ENCODE peak calls at places on chromosome 20, in seven cellular contexts. One of them, this sample, is unnamed.

GRCh38 chr20:62618622-62619529 is 23.4 kb upstream of the SLCO4A1 start:
- DNase-seq in transverse colon: peak
- DNase-seq in GM12878: no peak
- DNase-seq in coronary artery: no peak
- DNase-seq in GM23338: peak
- DNase-seq in stomach: no peak
- DNase-seq in heart right ventricle: no peak
- DNase-seq in this sample: no peak

GRCh38 chr20:43096471-43096870 is 93.2 kb downstream of the PTPRT start:
- DNase-seq in heart right ventricle: no peak
- DNase-seq in stomach: no peak
- DNase-seq in GM23338: no peak
- DNase-seq in GM12878: no peak
- DNase-seq in transverse colon: no peak
- DNase-seq in coronary artery: no peak
- DNase-seq in this sample: no peak

GRCh38 chr20:54219751-54220426 is 12.0 kb downstream of the PFDN4 start:
- DNase-seq in transverse colon: no peak
- DNase-seq in GM12878: no peak
- DNase-seq in GM23338: peak
- DNase-seq in coronary artery: no peak
- DNase-seq in stomach: no peak
- DNase-seq in heart right ventricle: no peak
- DNase-seq in this sample: no peak

GRCh38 chr20:25318471-25319240 is 70.8 kb downstream of the PYGB start:
- DNase-seq in GM23338: no peak
- DNase-seq in transverse colon: no peak
- DNase-seq in stomach: peak
- DNase-seq in coronary artery: no peak
- DNase-seq in heart right ventricle: no peak
- DNase-seq in GM12878: peak
- DNase-seq in this sample: no peak

GRCh38 chr20:59940129-59940955 is at the start of the genes FAM217B and PPP1R3D:
- DNase-seq in coronary artery: peak
- DNase-seq in heart right ventricle: peak
- DNase-seq in stomach: peak
- DNase-seq in GM23338: peak
- DNase-seq in GM12878: peak
- DNase-seq in transverse colon: peak
- DNase-seq in this sample: peak

GRCh38 chr20:57795347-57795697 is 85.5 kb upstream of the PMEPA1 start:
- DNase-seq in coronary artery: no peak
- DNase-seq in transverse colon: no peak
- DNase-seq in GM12878: no peak
- DNase-seq in heart right ventricle: peak
- DNase-seq in stomach: no peak
- DNase-seq in GM23338: no peak
- DNase-seq in this sample: peak

GRCh38 chr20:38131588-38132121 is 33.4 kb downstream of the TGM2 start:
- DNase-seq in GM23338: no peak
- DNase-seq in stomach: no peak
- DNase-seq in transverse colon: no peak
- DNase-seq in GM12878: no peak
- DNase-seq in heart right ventricle: no peak
- DNase-seq in coronary artery: peak
- DNase-seq in this sample: no peak

GRCh38 chr20:19047040-19047950 is 165.1 kb upstream of the SLC24A3 start:
- DNase-seq in coronary artery: no peak
- DNase-seq in GM12878: no peak
- DNase-seq in transverse colon: peak
- DNase-seq in stomach: peak
- DNase-seq in GM23338: no peak
- DNase-seq in heart right ventricle: peak
- DNase-seq in this sample: no peak

GRCh38 chr20:18388860-18389259 is 78.0 kb downstream of the DZANK1 start:
- DNase-seq in stomach: no peak
- DNase-seq in GM23338: no peak
- DNase-seq in transverse colon: no peak
- DNase-seq in GM12878: no peak
- DNase-seq in heart right ventricle: no peak
- DNase-seq in coronary artery: no peak
- DNase-seq in this sample: peak

GRCh38 chr20:44208165-44208564 is 2.4 kb downstream of the OSER1 start:
- DNase-seq in coronary artery: no peak
- DNase-seq in stomach: no peak
- DNase-seq in GM12878: no peak
- DNase-seq in transverse colon: no peak
- DNase-seq in heart right ventricle: no peak
- DNase-seq in GM23338: no peak
- DNase-seq in this sample: no peak

GRCh38 chr20:24458441-24458840 is 11.0 kb upstream of the SYNDIG1 start:
- DNase-seq in heart right ventricle: no peak
- DNase-seq in GM23338: no peak
- DNase-seq in stomach: no peak
- DNase-seq in GM12878: no peak
- DNase-seq in coronary artery: no peak
- DNase-seq in transverse colon: no peak
- DNase-seq in this sample: no peak

GRCh38 chr20:47336013-47336754 is 20.3 kb downstream of the ZMYND8 start:
- DNase-seq in coronary artery: peak
- DNase-seq in heart right ventricle: peak
- DNase-seq in GM12878: no peak
- DNase-seq in GM23338: no peak
- DNase-seq in transverse colon: peak
- DNase-seq in stomach: no peak
- DNase-seq in this sample: peak

GRCh38 chr20:59387891-59388290 is 87.5 kb downstream of the EDN3 start:
- DNase-seq in transverse colon: no peak
- DNase-seq in GM12878: no peak
- DNase-seq in stomach: no peak
- DNase-seq in GM23338: no peak
- DNase-seq in heart right ventricle: no peak
- DNase-seq in coronary artery: no peak
- DNase-seq in this sample: no peak

GRCh38 chr20:32888636-32889035 is 29.9 kb downstream of the EFCAB8 start:
- DNase-seq in heart right ventricle: no peak
- DNase-seq in GM23338: no peak
- DNase-seq in coronary artery: no peak
- DNase-seq in stomach: no peak
- DNase-seq in transverse colon: no peak
- DNase-seq in GM12878: no peak
- DNase-seq in this sample: no peak

GRCh38 chr20:8242066-8242465 is 110.0 kb downstream of the PLCB1 start:
- DNase-seq in stomach: no peak
- DNase-seq in transverse colon: no peak
- DNase-seq in GM23338: no peak
- DNase-seq in coronary artery: no peak
- DNase-seq in heart right ventricle: no peak
- DNase-seq in GM12878: no peak
- DNase-seq in this sample: no peak

GRCh38 chr20:12966468-12967085 is 42.2 kb upstream of the SPTLC3 start:
- DNase-seq in coronary artery: no peak
- DNase-seq in heart right ventricle: no peak
- DNase-seq in transverse colon: no peak
- DNase-seq in GM12878: no peak
- DNase-seq in stomach: no peak
- DNase-seq in GM23338: peak
- DNase-seq in this sample: no peak

GRCh38 chr20:12969071-12969669 is 39.6 kb upstream of the SPTLC3 start:
- DNase-seq in heart right ventricle: no peak
- DNase-seq in stomach: no peak
- DNase-seq in GM23338: no peak
- DNase-seq in transverse colon: no peak
- DNase-seq in coronary artery: no peak
- DNase-seq in GM12878: no peak
- DNase-seq in this sample: no peak

GRCh38 chr20:12968472-12968871 is 40.3 kb upstream of the SPTLC3 start:
- DNase-seq in heart right ventricle: no peak
- DNase-seq in coronary artery: no peak
- DNase-seq in GM12878: no peak
- DNase-seq in transverse colon: no peak
- DNase-seq in GM23338: no peak
- DNase-seq in stomach: no peak
- DNase-seq in this sample: no peak

GRCh38 chr20:12967932-12968331 is 40.8 kb upstream of the SPTLC3 start:
- DNase-seq in GM12878: no peak
- DNase-seq in coronary artery: no peak
- DNase-seq in transverse colon: no peak
- DNase-seq in heart right ventricle: no peak
- DNase-seq in GM23338: no peak
- DNase-seq in stomach: no peak
- DNase-seq in this sample: no peak

DNA sequence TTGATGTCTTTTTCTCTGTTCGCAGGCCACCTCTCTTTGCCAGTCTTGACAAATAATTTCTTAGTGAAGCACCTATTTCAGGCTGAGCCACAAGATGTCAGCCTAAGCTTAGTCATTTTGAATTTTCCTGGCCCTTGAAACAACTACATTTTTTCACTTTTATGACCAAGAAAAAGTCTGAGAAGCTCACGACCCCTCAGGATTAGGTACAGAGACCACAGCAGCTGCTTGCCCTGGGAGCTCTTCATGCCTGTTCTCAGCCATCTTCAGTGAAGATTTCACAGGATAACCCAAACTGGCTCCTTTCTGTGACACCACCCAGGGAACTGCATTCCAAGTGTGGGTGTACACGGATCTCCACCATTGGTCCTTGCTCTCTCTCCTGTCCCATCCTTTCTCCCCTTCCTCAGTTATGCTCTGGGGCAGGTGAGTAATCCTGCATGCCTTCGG is 38.4 kb upstream of the SPTLC3 start:
- DNase-seq in stomach: no peak
- DNase-seq in GM12878: no peak
- DNase-seq in coronary artery: no peak
- DNase-seq in GM23338: peak
- DNase-seq in heart right ventricle: no peak
- DNase-seq in transverse colon: peak
- DNase-seq in this sample: peak
- TF ChIP-seq CTCF in stomach: peak
- TF ChIP-seq CTCF in GM12878: peak
- TF ChIP-seq CTCF in coronary artery: no peak
- TF ChIP-seq CTCF in GM23338: peak
- TF ChIP-seq CTCF in heart right ventricle: peak
- TF ChIP-seq CTCF in transverse colon: peak
- TF ChIP-seq CTCF in this sample: peak

GRCh38 chr20:9918360-9918759 is 79.5 kb upstream of the PAK5 start:
- DNase-seq in GM12878: no peak
- DNase-seq in coronary artery: no peak
- DNase-seq in transverse colon: no peak
- DNase-seq in stomach: no peak
- DNase-seq in heart right ventricle: no peak
- DNase-seq in GM23338: no peak
- DNase-seq in this sample: no peak
- H3K4me3 ChIP-seq in GM12878: peak
- H3K4me3 ChIP-seq in coronary artery: no peak
- H3K4me3 ChIP-seq in transverse colon: no peak
- H3K4me3 ChIP-seq in stomach: no peak
- H3K4me3 ChIP-seq in heart right ventricle: no peak
- H3K4me3 ChIP-seq in GM23338: no peak
- H3K4me3 ChIP-seq in this sample: no peak

DNA sequence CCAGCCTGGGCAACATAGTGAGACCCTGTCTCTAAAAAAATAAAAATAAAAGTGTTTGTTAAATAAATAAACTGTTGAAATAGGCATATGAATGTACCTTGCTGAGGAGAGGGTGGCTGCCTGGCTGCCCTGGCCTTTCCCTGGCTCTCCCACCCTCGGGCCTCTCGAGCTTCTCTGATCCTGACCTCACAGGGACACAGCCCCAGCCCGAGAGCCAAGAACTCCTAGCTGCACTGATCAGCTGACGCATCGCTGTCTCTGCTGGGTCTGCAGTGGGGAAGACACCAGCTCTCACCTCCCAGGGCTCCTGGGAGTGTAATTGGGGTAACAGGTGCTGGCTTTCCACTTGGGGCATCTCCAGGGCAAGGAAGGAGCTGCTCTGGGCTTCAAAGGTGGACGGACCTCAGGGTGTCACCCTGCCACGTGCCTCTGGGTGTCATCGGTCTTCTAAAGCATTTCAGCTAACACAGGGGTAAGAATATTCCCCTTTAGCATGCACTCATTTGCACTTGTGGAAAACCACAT is 6.9 kb downstream of the TCF15 start:
- DNase-seq in stomach: no peak
- DNase-seq in heart right ventricle: peak
- DNase-seq in GM23338: no peak
- DNase-seq in transverse colon: no peak
- DNase-seq in coronary artery: no peak
- DNase-seq in GM12878: no peak
- DNase-seq in this sample: no peak
- TF ChIP-seq CTCF in stomach: no peak
- TF ChIP-seq CTCF in heart right ventricle: no peak
- TF ChIP-seq CTCF in GM23338: no peak
- TF ChIP-seq CTCF in transverse colon: no peak
- TF ChIP-seq CTCF in coronary artery: no peak
- TF ChIP-seq CTCF in GM12878: no peak
- TF ChIP-seq CTCF in this sample: no peak

GRCh38 chr20:63658749-63659187 is 656 bp downstream of the RTEL1 start:
- DNase-seq in heart right ventricle: no peak
- DNase-seq in stomach: no peak
- DNase-seq in GM12878: no peak
- DNase-seq in GM23338: no peak
- DNase-seq in coronary artery: no peak
- DNase-seq in transverse colon: no peak
- DNase-seq in this sample: no peak

GRCh38 chr20:63656451-63656850 is 1.7 kb upstream of the RTEL1 start:
- DNase-seq in coronary artery: no peak
- DNase-seq in stomach: no peak
- DNase-seq in GM12878: no peak
- DNase-seq in GM23338: no peak
- DNase-seq in heart right ventricle: no peak
- DNase-seq in transverse colon: no peak
- DNase-seq in this sample: no peak

GRCh38 chr20:63659370-63659769 is 1.3 kb downstream of the RTEL1 start:
- DNase-seq in coronary artery: no peak
- DNase-seq in heart right ventricle: no peak
- DNase-seq in GM12878: no peak
- DNase-seq in transverse colon: no peak
- DNase-seq in stomach: no peak
- DNase-seq in GM23338: no peak
- DNase-seq in this sample: no peak

GRCh38 chr20:63657937-63658748 is at the start of gene RTEL1:
- DNase-seq in GM23338: peak
- DNase-seq in stomach: peak
- DNase-seq in heart right ventricle: peak
- DNase-seq in coronary artery: peak
- DNase-seq in transverse colon: peak
- DNase-seq in GM12878: peak
- DNase-seq in this sample: peak

DNA sequence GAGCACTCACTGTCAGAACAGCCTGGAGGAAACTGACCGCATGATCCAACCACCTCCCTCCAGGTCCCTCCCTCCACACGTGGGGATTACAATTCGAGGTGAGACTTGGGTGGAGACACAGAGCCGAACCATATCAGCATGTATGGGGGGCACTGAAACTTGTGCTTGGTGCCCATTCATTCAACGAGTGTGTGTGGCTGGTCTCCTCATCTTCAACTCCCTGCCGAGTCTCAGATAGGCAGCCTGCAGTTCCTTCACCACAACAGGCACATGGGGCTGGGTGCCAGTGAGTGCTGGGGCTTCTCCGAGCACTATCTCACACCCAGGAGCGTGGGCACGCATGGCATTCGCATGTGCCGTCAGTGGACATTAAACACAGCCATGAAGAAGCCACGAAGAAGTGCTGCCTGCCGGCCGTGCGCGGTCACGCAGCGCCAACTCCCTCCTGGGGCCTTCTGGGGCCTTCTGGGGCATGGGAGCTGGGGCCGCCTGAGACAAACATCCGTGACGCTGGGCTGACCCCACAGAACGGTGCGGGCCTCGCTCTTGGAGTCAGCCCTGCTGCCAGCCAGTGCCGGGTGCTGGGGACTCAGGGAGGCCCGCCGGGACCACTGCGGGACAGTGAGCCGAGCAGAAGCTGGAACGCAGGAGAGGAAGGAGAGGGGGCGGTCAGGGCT is 714 bp upstream of the RTEL1 start:
- DNase-seq in GM12878: no peak
- DNase-seq in heart right ventricle: no peak
- DNase-seq in GM23338: peak
- DNase-seq in transverse colon: no peak
- DNase-seq in stomach: no peak
- DNase-seq in coronary artery: no peak
- DNase-seq in this sample: no peak
- H3K4me3 ChIP-seq in GM12878: peak
- H3K4me3 ChIP-seq in heart right ventricle: peak
- H3K4me3 ChIP-seq in GM23338: peak
- H3K4me3 ChIP-seq in transverse colon: peak
- H3K4me3 ChIP-seq in stomach: peak
- H3K4me3 ChIP-seq in coronary artery: peak
- H3K4me3 ChIP-seq in this sample: peak